ENCODE peak calls at places on chromosomes 6 and 20, in ten cellular contexts. R is tibial nerve, H is testis, O is hepatocyte, L is trophoblast cell, M is DND-41, E is K562, F is sigmoid colon, K is aorta, I is HCT116. Q is an unnamed sample. For H3K27me3 and H3K36me3, the result is how much of the 10 kb centered on the place peaks cover.

GRCh38 chr6:137995371-137995770 is 111.8 kb downstream of the PERP start:
- DNase-seq in R (no peak), H (no peak), O (no peak), L (peak), M (no peak), E (no peak), F (no peak), K (no peak), I (no peak), Q (no peak)

GRCh38 chr20:24699321-24700165 is 230.1 kb downstream of the SYNDIG1 start:
- DNase-seq in R (peak), H (no peak), O (no peak), L (no peak), M (peak), E (no peak), F (peak), K (peak), I (no peak), Q (peak)

GRCh38 chr6:99219788-99220187 is 129.7 kb downstream of the FAXC start:
- DNase-seq in R (no peak), H (no peak), O (peak), L (peak), M (no peak), E (peak), F (no peak), K (no peak), I (peak), Q (peak)

GRCh38 chr6:85673198-85674139 is 30.8 kb upstream of the SYNCRIP start:
- DNase-seq in R (no peak), H (no peak), O (no peak), L (no peak), M (no peak), E (no peak), F (no peak), K (no peak), I (no peak), Q (no peak)

GRCh38 chr6:134740473-134741192 is 209.3 kb downstream of the ALDH8A1 start:
- DNase-seq in R (no peak), H (no peak), O (no peak), L (no peak), M (no peak), E (no peak), F (no peak), K (no peak), I (no peak), Q (no peak)

GRCh38 chr20:23541330-23541729 is 27.0 kb downstream of the CST9L start:
- DNase-seq in R (no peak), H (no peak), O (peak), L (no peak), M (no peak), E (no peak), F (no peak), K (no peak), I (no peak), Q (peak)

GRCh38 chr6:31630177-31630934 is 9.8 kb downstream of the PRRC2A start:
- DNase-seq in R (no peak), H (no peak), O (no peak), L (no peak), M (no peak), E (no peak), F (no peak), K (no peak), I (no peak), Q (no peak)

GRCh38 chr6:157513004-157513603 is 132.1 kb downstream of the ZDHHC14 start:
- DNase-seq in R (no peak), H (no peak), O (peak), L (no peak), M (no peak), E (no peak), F (no peak), K (no peak), I (no peak), Q (no peak)

GRCh38 chr6:113668712-113669408 is 188.3 kb upstream of the MARCKS start:
- DNase-seq in R (no peak), H (no peak), O (no peak), L (no peak), M (no peak), E (no peak), F (no peak), K (no peak), I (no peak), Q (no peak)

GRCh38 chr6:113953346-113953745 is 17.6 kb downstream of the HDAC2 start:
- DNase-seq in R (no peak), H (no peak), O (no peak), L (no peak), M (no peak), E (no peak), F (no peak), K (no peak), I (no peak), Q (no peak)

GRCh38 chr6:5282191-5282623 is 20.9 kb downstream of the FARS2 start:
- DNase-seq in R (no peak), H (no peak), O (no peak), L (no peak), M (no peak), E (no peak), F (no peak), K (no peak), I (no peak), Q (no peak)

GRCh38 chr20:50224553-50225255 is 34.1 kb downstream of the CEBPB start:
- DNase-seq in R (peak), H (peak), O (peak), L (peak), M (no peak), E (peak), F (peak), K (peak), I (no peak), Q (peak)

GRCh38 chr20:49482621-49483017 is at the start of gene KCNB1:
- DNase-seq in R (peak), H (peak), O (peak), L (peak), M (peak), E (peak), F (peak), K (peak), I (no peak), Q (peak)

GRCh38 chr6:147033267-147033666 is 170.9 kb upstream of the STXBP5 start:
- DNase-seq in R (no peak), H (no peak), O (no peak), L (peak), M (no peak), E (no peak), F (no peak), K (no peak), I (no peak), Q (peak)

GRCh38 chr6:37204014-37204751 is 34.2 kb downstream of the PIM1 start:
- DNase-seq in R (no peak), H (no peak), O (peak), L (peak), M (no peak), E (no peak), F (no peak), K (no peak), I (no peak), Q (no peak)

GRCh38 chr6:42555477-42556457 is 8.1 kb upstream of the UBR2 start:
- DNase-seq in R (no peak), H (no peak), O (peak), L (no peak), M (peak), E (peak), F (no peak), K (no peak), I (peak), Q (peak)

GRCh38 chr6:139883776-139884175 is 509.3 kb upstream of the CITED2 start:
- DNase-seq in R (no peak), H (no peak), O (no peak), L (peak), M (no peak), E (no peak), F (no peak), K (no peak), I (no peak), Q (no peak)

GRCh38 chr6:34522740-34523139 is 33.4 kb downstream of the SPDEF start:
- DNase-seq in R (no peak), H (no peak), O (no peak), L (no peak), M (no peak), E (no peak), F (no peak), K (peak), I (no peak), Q (no peak)

DNA sequence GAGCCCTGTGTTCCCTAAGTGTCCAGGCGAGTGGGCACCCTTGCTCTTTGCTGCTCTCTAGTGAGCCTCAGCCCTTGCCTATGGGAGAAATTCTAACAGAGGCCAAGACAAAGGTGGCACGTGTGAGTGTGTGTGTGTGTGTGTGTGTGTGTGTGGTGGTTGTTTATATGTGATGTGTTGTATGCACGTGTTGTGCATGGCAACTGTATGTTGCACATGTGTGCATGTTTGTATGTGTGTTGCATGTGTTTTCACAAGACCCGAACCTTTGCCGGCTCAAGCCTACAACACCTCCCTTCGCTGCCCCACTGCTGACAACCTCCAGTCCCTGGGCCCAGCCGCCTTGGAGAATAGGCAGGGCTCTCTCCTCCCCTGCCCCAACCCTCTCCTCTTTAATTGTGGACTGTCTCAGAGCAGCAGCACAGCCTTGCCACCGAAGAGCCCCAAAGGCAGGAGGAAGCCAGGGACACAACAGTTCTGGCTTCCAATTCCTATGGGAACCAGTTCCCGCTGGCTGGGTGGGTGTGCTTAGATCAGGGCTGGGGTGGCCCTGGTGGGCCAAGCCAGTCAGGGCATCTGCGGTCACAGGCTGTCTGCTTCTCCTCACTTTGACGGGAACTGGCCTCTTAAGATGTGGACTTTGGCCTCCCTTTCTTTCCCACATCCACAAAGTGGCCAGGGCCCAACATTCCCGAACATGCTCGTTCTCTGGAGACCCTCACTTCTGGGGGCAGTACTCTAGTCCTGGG is 2.7 kb downstream of the KCNK16 start:
- DNase-seq in R (no peak), H (no peak), O (no peak), L (no peak), M (no peak), E (no peak), F (no peak), K (no peak), I (no peak), Q (no peak)
- H3K27me3 ChIP-seq in R (under half), H (under half), O (under half), L (under half), M (under half), E (under half), F (under half), K (under half), I (under half), Q (under half)

DNA sequence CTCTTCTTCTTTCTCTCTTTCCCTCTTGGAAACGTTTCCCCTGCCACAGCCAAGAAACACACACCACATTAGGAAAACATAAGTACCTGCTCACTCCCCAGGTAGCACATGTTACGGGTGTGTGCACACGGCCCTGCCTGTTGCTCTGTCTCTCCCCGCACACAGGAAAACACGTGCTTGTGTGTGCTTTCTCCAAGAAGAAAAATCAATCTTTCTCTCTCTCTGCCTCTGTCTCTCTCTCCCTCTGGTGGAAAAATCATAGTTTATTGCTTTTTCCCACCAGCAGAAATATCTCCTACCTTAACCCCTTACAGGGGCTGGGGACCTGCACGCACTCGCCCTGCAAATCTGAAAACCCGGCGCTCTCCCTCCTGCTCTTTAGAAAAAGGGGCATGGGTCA is 102.3 kb downstream of the EDN3 start:
- DNase-seq in R (no peak), H (peak), O (peak), L (peak), M (no peak), E (no peak), F (no peak), K (no peak), I (no peak), Q (no peak)
- H3K4me3 ChIP-seq in R (no peak), H (no peak), O (no peak), L (no peak), M (no peak), E (no peak), F (no peak), K (no peak), I (no peak), Q (peak)

DNA sequence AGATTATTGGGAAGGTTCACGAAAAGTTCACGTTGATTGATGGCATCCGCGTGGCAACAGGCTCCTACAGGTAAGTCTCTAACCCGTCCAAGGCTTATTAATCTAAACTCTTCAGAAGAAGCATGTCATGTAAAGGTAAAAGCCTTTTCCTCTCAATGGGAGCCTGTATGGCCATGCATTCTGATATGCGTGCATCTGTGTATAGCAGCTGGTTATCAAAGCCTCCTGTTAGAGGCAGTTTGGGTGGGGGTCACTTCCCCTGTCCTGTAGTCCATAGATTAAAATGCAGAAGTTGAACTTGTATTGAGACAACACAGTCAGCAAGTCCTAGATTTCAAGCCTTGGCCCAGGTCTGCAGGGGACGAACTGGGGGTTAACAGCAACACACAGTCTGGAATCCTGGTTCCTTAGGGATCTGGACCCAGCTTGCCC is 14.2 kb upstream of the DHX35 start:
- DNase-seq in R (no peak), H (no peak), O (no peak), L (no peak), M (no peak), E (peak), F (no peak), K (no peak), I (no peak), Q (no peak)
- H3K36me3 ChIP-seq in R (under half), H (under half), O (under half), L (under half), M (half or more), E (half or more), F (under half), K (under half), I (half or more), Q (under half)

DNA sequence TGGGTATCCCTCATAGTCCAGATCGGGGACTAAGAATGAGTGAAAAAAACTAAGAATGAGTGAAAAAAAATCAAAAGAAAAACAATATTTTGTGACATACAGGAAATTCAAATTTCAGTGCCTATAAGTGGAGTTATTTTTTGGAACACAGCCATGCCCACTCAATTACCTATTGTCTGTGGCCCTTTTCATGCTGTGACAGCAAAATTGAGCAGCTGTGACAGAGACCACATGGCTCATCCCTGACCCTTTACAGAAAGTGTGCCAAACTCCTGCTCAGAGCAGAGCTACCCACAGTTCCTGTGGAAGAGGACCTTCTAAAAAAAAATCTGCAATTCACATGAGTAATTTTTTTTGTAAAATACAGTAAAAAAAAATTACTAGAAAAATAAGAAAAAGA is 1.4 kb downstream of the NCR2 start:
- DNase-seq in R (no peak), H (no peak), O (no peak), L (no peak), M (no peak), E (no peak), F (no peak), K (no peak), I (no peak), Q (no peak)
- H3K27me3 ChIP-seq in R (under half), H (under half), O (under half), L (under half), M (under half), E (under half), F (under half), K (under half), I (under half), Q (under half)

GRCh38 chr6:73564578-73565345 is 43.9 kb upstream of the EEF1A1 start:
- DNase-seq in R (no peak), H (no peak), O (no peak), L (no peak), M (no peak), E (peak), F (no peak), K (no peak), I (no peak), Q (no peak)

GRCh38 chr6:73558624-73559398 is 38.0 kb upstream of the EEF1A1 start:
- DNase-seq in R (no peak), H (no peak), O (no peak), L (no peak), M (no peak), E (no peak), F (no peak), K (no peak), I (no peak), Q (peak)

GRCh38 chr6:73556796-73557195 is 36.0 kb upstream of the EEF1A1 start:
- DNase-seq in R (no peak), H (no peak), O (no peak), L (no peak), M (no peak), E (no peak), F (no peak), K (no peak), I (no peak), Q (no peak)

GRCh38 chr6:73562557-73562956 is 41.7 kb upstream of the EEF1A1 start:
- DNase-seq in R (no peak), H (no peak), O (no peak), L (no peak), M (no peak), E (no peak), F (no peak), K (no peak), I (no peak), Q (no peak)

DNA sequence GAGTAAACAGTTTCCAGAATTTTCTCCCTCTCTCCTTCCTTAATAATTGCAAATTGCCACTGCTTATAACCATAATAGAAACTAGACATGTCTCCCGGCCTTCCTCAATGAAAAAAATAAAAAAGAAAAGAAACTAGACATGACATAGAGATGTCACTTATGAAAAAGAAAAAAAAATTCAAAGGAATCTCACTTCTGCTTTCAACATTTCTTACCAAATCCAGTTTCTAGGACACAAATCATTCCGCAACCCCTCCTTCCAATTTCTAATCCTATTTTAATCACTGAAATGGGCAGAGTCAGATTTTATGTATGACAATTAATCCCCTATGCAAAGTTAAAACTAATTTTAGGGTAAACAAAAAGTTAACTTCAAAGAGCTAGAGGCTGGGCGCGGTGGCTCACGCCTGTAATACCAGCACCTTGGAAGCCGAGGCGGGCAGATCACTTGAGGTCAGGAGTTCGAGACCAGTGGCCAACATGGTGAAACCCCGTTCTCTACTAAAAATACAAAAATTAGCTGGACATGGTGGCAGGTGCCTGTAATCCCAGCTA is 40.1 kb upstream of the EEF1A1 start:
- DNase-seq in R (no peak), H (no peak), O (no peak), L (no peak), M (no peak), E (no peak), F (no peak), K (no peak), I (no peak), Q (no peak)
- H3K4me3 ChIP-seq in R (no peak), H (no peak), O (no peak), L (no peak), M (no peak), E (no peak), F (no peak), K (no peak), I (no peak), Q (no peak)

GRCh38 chr6:104986625-104987024 is 29.7 kb downstream of the LIN28B start:
- DNase-seq in R (no peak), H (no peak), O (no peak), L (peak), M (no peak), E (no peak), F (no peak), K (no peak), I (no peak), Q (no peak)
- H3K36me3 ChIP-seq in R (under half), H (under half), O (under half), L (under half), M (under half), E (under half), F (under half), K (under half), I (under half), Q (under half)

DNA sequence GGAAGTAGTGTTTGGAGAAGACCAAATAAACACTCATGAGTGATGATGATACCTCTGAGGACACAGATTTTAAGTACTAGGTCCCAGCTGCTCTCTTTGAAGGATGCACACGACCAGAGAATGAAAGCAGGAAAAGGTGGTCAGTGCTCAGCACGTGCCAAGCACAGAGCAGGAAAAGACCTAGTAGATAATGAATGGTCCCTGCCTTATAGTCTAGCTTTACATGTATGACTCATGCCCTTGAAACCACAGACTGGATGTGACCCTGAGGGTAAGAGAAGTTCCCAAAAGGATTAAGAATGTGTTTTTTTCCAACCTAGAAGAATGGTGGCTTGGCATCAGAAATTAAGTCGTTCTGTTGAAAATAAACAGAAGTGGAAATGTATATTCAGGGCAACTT is 2.8 kb upstream of the MC3R start:
- DNase-seq in R (no peak), H (no peak), O (no peak), L (peak), M (no peak), E (no peak), F (no peak), K (no peak), I (no peak), Q (no peak)
- H3K27me3 ChIP-seq in R (under half), H (under half), O (under half), L (under half), M (under half), E (under half), F (under half), K (under half), I (under half), Q (under half)

GRCh38 chr20:57621426-57622200 is 1.4 kb upstream of the ZBP1 start:
- DNase-seq in R (no peak), H (no peak), O (no peak), L (no peak), M (no peak), E (no peak), F (no peak), K (no peak), I (no peak), Q (peak)
- H3K4me3 ChIP-seq in R (no peak), H (no peak), O (no peak), L (no peak), M (peak), E (no peak), F (no peak), K (no peak), I (no peak), Q (no peak)

GRCh38 chr20:61991476-61991875 is 74.2 kb downstream of the TAF4 start:
- DNase-seq in R (no peak), H (no peak), O (no peak), L (no peak), M (no peak), E (no peak), F (no peak), K (no peak), I (no peak), Q (no peak)
- H3K36me3 ChIP-seq in R (under half), H (under half), O (under half), L (half or more), M (half or more), E (half or more), F (under half), K (under half), I (under half), Q (under half)